ENCODE peak calls at places on chromosome 14, in eight cellular contexts. H is mucosa of descending colon, B is HCT116, F is vagina, Z is heart left ventricle, X is fibroblast of lung, C is body of pancreas, L is ascending aorta. I is an unnamed sample. For H3K9me3, the result is how much of the 10 kb centered on the place peaks cover.

GRCh38 chr14:104935026-104935650 is 10.5 kb downstream of the PLD4 start:
- DNase-seq in H (peak), B (no peak), F (no peak), Z (no peak), X (no peak), C (peak), L (peak), I (no peak)

GRCh38 chr14:103427485-103428443 is 42.5 kb downstream of the MARK3 start:
- DNase-seq in H (no peak), B (no peak), F (no peak), Z (no peak), X (peak), C (no peak), L (no peak), I (no peak)

GRCh38 chr14:59009967-59010366 is 178.5 kb upstream of the DAAM1 start:
- DNase-seq in H (no peak), B (no peak), F (no peak), Z (no peak), X (no peak), C (no peak), L (no peak), I (no peak)

GRCh38 chr14:80356413-80356812 is 145.1 kb upstream of the DIO2 start:
- DNase-seq in H (no peak), B (no peak), F (no peak), Z (no peak), X (peak), C (no peak), L (no peak), I (no peak)

GRCh38 chr14:35553808-35554207 is 19.8 kb downstream of the INSM2 start:
- DNase-seq in H (no peak), B (no peak), F (no peak), Z (no peak), X (peak), C (no peak), L (no peak), I (no peak)

GRCh38 chr14:104392001-104392395 is 187.6 kb upstream of the C14orf180 start:
- DNase-seq in H (no peak), B (no peak), F (no peak), Z (no peak), X (no peak), C (no peak), L (no peak), I (no peak)

GRCh38 chr14:53742226-53742607 is 214.4 kb downstream of the BMP4 start:
- DNase-seq in H (no peak), B (peak), F (no peak), Z (no peak), X (peak), C (no peak), L (no peak), I (no peak)

GRCh38 chr14:61287196-61287595 is 6.1 kb upstream of the TMEM30B start:
- DNase-seq in H (no peak), B (no peak), F (no peak), Z (no peak), X (no peak), C (no peak), L (no peak), I (no peak)

GRCh38 chr14:68979021-68979721 is at the start of gene ACTN1:
- DNase-seq in H (peak), B (peak), F (no peak), Z (peak), X (peak), C (peak), L (peak), I (peak)

GRCh38 chr14:45610303-45610702 is 357.3 kb upstream of the MIS18BP1 start:
- DNase-seq in H (no peak), B (no peak), F (no peak), Z (no peak), X (peak), C (no peak), L (no peak), I (no peak)

GRCh38 chr14:80313806-80314205 is 102.5 kb upstream of the DIO2 start:
- DNase-seq in H (no peak), B (no peak), F (no peak), Z (no peak), X (no peak), C (no peak), L (no peak), I (no peak)

GRCh38 chr14:74763803-74764531 is 851 bp downstream of the YLPM1 start:
- DNase-seq in H (no peak), B (no peak), F (no peak), Z (no peak), X (peak), C (peak), L (peak), I (no peak)

GRCh38 chr14:71780075-71780474 is 152.2 kb upstream of the RGS6 start:
- DNase-seq in H (no peak), B (no peak), F (no peak), Z (no peak), X (no peak), C (no peak), L (no peak), I (no peak)

GRCh38 chr14:68328509-68328908 is 464.4 kb downstream of the ZFP36L1 start:
- DNase-seq in H (no peak), B (no peak), F (no peak), Z (no peak), X (no peak), C (no peak), L (no peak), I (no peak)

GRCh38 chr14:24307575-24308341 is at the start of gene CIDEB:
- DNase-seq in H (peak), B (no peak), F (no peak), Z (no peak), X (peak), C (peak), L (no peak), I (peak)

GRCh38 chr14:99427632-99428315 is 52.9 kb downstream of the SETD3 start:
- DNase-seq in H (no peak), B (no peak), F (no peak), Z (no peak), X (peak), C (no peak), L (no peak), I (no peak)

GRCh38 chr14:93965287-93965821 is 11.0 kb downstream of the ASB2 start:
- DNase-seq in H (no peak), B (no peak), F (no peak), Z (no peak), X (peak), C (no peak), L (peak), I (no peak)

GRCh38 chr14:68757618-68758081 is 35.2 kb downstream of the ZFP36L1 start:
- DNase-seq in H (no peak), B (no peak), F (no peak), Z (no peak), X (peak), C (no peak), L (peak), I (no peak)

GRCh38 chr14:105090493-105091334 is 25.5 kb upstream of the GPR132 start:
- DNase-seq in H (peak), B (peak), F (no peak), Z (peak), X (peak), C (peak), L (peak), I (peak)

GRCh38 chr14:105105158-105105557 is 39.9 kb upstream of the GPR132 start:
- DNase-seq in H (no peak), B (no peak), F (no peak), Z (no peak), X (no peak), C (no peak), L (no peak), I (no peak)

GRCh38 chr14:48275301-48275700 is 599.9 kb upstream of the MDGA2 start:
- DNase-seq in H (no peak), B (no peak), F (no peak), Z (no peak), X (peak), C (no peak), L (no peak), I (no peak)

GRCh38 chr14:87332001-87332400 is 661.0 kb downstream of the GALC start:
- DNase-seq in H (no peak), B (no peak), F (no peak), Z (no peak), X (peak), C (no peak), L (no peak), I (no peak)

GRCh38 chr14:64504310-64504896 is at the start of gene ZBTB1:
- DNase-seq in H (peak), B (peak), F (no peak), Z (peak), X (peak), C (peak), L (peak), I (peak)

GRCh38 chr14:44291516-44291915 is 215.6 kb downstream of the FSCB start:
- DNase-seq in H (no peak), B (no peak), F (no peak), Z (no peak), X (no peak), C (no peak), L (no peak), I (no peak)

GRCh38 chr14:76307786-76308780 is 67.9 kb upstream of the ESRRB start:
- DNase-seq in H (no peak), B (no peak), F (peak), Z (no peak), X (no peak), C (no peak), L (no peak), I (no peak)

GRCh38 chr14:29650554-29651269 is 276.9 kb downstream of the PRKD1 start:
- DNase-seq in H (no peak), B (no peak), F (no peak), Z (no peak), X (peak), C (no peak), L (no peak), I (no peak)

GRCh38 chr14:29652586-29652985 is 275.1 kb downstream of the PRKD1 start:
- DNase-seq in H (no peak), B (no peak), F (no peak), Z (no peak), X (peak), C (no peak), L (no peak), I (no peak)

GRCh38 chr14:29648045-29648444 is 279.6 kb downstream of the PRKD1 start:
- DNase-seq in H (no peak), B (no peak), F (no peak), Z (no peak), X (peak), C (no peak), L (no peak), I (no peak)

GRCh38 chr14:29645117-29645516 is 282.5 kb downstream of the PRKD1 start:
- DNase-seq in H (no peak), B (no peak), F (no peak), Z (no peak), X (no peak), C (no peak), L (no peak), I (no peak)

DNA sequence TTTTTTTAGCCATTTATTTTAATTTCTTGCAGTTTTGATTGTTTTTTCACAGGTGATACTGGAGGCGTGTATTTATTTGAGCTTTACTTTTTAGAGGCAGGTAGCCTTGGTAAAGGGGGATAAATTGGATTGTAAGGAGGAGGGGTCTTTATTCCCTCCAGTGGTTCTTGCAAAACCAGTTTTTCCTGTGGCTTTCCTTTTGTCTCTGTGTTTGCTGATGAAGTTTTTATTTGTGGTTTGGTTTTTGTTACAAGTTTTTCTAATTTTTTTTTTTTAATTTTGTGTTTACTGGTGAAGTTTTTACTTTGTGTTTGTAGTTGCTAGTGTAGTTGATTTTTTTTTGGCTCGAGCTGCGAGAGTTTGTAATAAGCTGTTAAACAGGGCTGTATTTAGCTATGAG is 278.5 kb downstream of the PRKD1 start:
- DNase-seq in H (no peak), B (no peak), F (no peak), Z (no peak), X (no peak), C (no peak), L (no peak), I (no peak)
- H3K9me3 ChIP-seq in H (under half), B (under half), F (under half), Z (under half), X (under half), C (under half), L (under half), I (under half)

DNA sequence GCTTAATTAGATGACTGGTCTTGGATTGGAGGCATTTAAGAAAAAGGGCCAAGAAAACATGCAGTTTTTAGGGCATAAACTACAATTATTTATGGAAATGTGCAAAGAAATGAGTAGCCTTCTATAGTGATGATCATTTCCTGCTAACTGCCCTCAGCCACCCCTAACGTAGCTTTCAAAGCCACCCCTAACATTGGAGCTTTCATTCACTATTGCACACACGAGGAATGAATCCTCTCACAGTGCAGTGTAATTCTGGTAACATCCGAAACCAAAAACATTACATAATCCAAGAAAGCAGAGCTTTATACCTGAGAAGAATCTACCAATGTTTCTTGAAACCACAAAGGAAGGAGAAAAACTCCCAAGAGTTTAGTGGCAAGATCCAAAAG is 1003.6 kb downstream of the TMEM121 start:
- DNase-seq in H (no peak), B (no peak), F (no peak), Z (no peak), X (no peak), C (no peak), L (no peak), I (no peak)
- H3K9me3 ChIP-seq in H (under half), B (under half), F (under half), Z (under half), X (under half), C (under half), L (under half), I (under half)

DNA sequence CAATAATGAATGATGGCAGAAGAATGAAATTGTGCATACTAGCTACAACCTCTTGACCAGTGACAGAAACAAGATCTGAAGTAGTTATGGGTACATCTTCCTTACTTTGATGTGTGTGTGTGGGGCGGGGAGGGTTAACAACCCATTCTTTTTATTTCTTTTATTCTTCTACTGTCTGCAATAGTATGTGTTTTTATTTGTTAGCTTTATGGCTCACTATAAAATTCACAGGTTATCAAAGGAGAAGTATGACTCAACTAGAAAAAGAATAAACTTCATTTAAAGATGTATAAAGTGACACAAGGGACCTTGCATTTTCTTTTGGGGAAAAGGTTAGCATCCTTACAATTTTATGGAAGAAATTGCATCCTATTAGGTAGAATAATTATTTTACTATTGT is 430.5 kb downstream of the DAD1 start:
- DNase-seq in H (no peak), B (no peak), F (no peak), Z (no peak), X (no peak), C (no peak), L (no peak), I (no peak)
- H3K9me3 ChIP-seq in H (under half), B (under half), F (under half), Z (under half), X (under half), C (under half), L (under half), I (under half)

GRCh38 chr14:42517786-42518530 is 911.3 kb downstream of the LRFN5 start:
- DNase-seq in H (no peak), B (no peak), F (no peak), Z (no peak), X (no peak), C (no peak), L (no peak), I (no peak)
- H3K9me3 ChIP-seq in H (under half), B (under half), F (under half), Z (under half), X (under half), C (under half), L (under half), I (under half)